ENCODE peak calls at places on chromosomes 1 and 21, in seven cellular contexts. O is lower lobe of right lung, F is mammary epithelial cell, B is Caco-2, S is cardiac muscle cell, J is cardiac fibroblast, H is GM12865. I is an unnamed sample.

GRCh38 chr1:20555025-20555757 is 2.8 kb downstream of the FAM43B start:
- DNase-seq in J (peak; percentile 61), S (peak; percentile 51), H (no peak), B (no peak), F (no peak), O (no peak), I (peak; percentile 49)

GRCh38 chr1:107788189-107788588 is 176.8 kb downstream of the VAV3 start:
- DNase-seq in F (no peak), H (no peak), O (no peak), B (no peak), S (no peak), J (peak; percentile 5), I (no peak)

GRCh38 chr21:36491191-36491916 is 11.4 kb upstream of the CLDN14 start:
- DNase-seq in F (no peak), O (no peak), B (no peak), S (no peak), J (no peak), H (no peak), I (no peak)

GRCh38 chr1:160097196-160097910 is 1.1 kb downstream of the IGSF8 start:
- DNase-seq in F (no peak), J (no peak), B (no peak), S (no peak), H (no peak), O (no peak), I (no peak)

GRCh38 chr1:212712451-212713303 is 13.0 kb upstream of the BATF3 start:
- DNase-seq in O (no peak), H (peak; percentile 21), J (peak; percentile 56), F (peak; percentile 53), S (peak; percentile 58), B (no peak), I (no peak)

GRCh38 chr1:162328507-162328906 is 48.1 kb downstream of the SPATA46 start:
- DNase-seq in O (no peak), S (no peak), B (no peak), J (no peak), F (no peak), H (no peak), I (no peak)

GRCh38 chr1:51535006-51535592 is 16.0 kb upstream of the EPS15 start:
- DNase-seq in O (no peak), H (peak; percentile 72), F (peak; percentile 45), S (peak; percentile 89), J (peak; percentile 91), B (peak; percentile 36), I (no peak)

GRCh38 chr1:206035027-206035426 is 11.3 kb upstream of the CTSE start:
- DNase-seq in J (no peak), F (no peak), S (no peak), O (no peak), H (peak; percentile 75), B (no peak), I (no peak)

GRCh38 chr1:154191990-154192450 is at the start of gene TPM3:
- DNase-seq in S (peak; percentile 57), B (no peak), H (no peak), O (no peak), F (no peak), J (peak; percentile 70), I (no peak)

GRCh38 chr1:92961896-92962752 is 862 bp upstream of the DIPK1A start:
- DNase-seq in B (no peak), J (peak; percentile 66), S (peak; percentile 74), O (no peak), F (peak; percentile 83), H (peak; percentile 94), I (peak; percentile 55)

GRCh38 chr1:155207578-155208405 is at the start of gene THBS3:
- DNase-seq in J (peak; percentile 65), H (no peak), S (peak; percentile 50), B (no peak), F (no peak), O (no peak), I (peak; percentile 53)

GRCh38 chr1:39360726-39361125 is 130.7 kb upstream of the BMP8A start:
- DNase-seq in B (no peak), O (no peak), F (peak; percentile 14), S (peak; percentile 61), J (peak; percentile 64), H (no peak), I (no peak)

GRCh38 chr1:109906160-109906838 is 4.3 kb upstream of the CSF1 start:
- DNase-seq in O (no peak), J (no peak), F (no peak), B (no peak), H (peak; percentile 82), S (no peak), I (no peak)

GRCh38 chr1:31239653-31240241 is at the start of gene NKAIN1:
- DNase-seq in B (no peak), J (peak; percentile 38), S (peak; percentile 49), H (no peak), O (no peak), F (peak; percentile 29), I (no peak)

GRCh38 chr1:27832762-27833161 is 2.2 kb downstream of the PPP1R8 start:
- DNase-seq in B (no peak), O (no peak), F (peak; percentile 48), S (peak; percentile 47), H (no peak), J (peak; percentile 43), I (no peak)

GRCh38 chr1:230266456-230266855 is 159.7 kb downstream of the PGBD5 start:
- DNase-seq in O (no peak), F (no peak), S (no peak), B (no peak), H (no peak), J (no peak), I (no peak)

GRCh38 chr21:36699546-36700294 is 805 bp downstream of the SIM2 start:
- DNase-seq in H (no peak), O (no peak), J (no peak), F (no peak), S (no peak), B (no peak), I (no peak)

GRCh38 chr1:27518808-27519207 is 28.8 kb upstream of the WASF2 start:
- DNase-seq in J (no peak), S (no peak), B (no peak), F (no peak), O (no peak), H (no peak), I (no peak)

GRCh38 chr1:232613752-232614381 is 16.1 kb downstream of the SIPA1L2 start:
- DNase-seq in J (peak; percentile 93), B (no peak), S (peak; percentile 95), F (peak; percentile 91), H (no peak), O (no peak), I (no peak)

GRCh38 chr1:43279161-43279560 is 6.2 kb downstream of the C1orf210 start:
- DNase-seq in B (no peak), H (no peak), J (no peak), S (no peak), F (no peak), O (peak; percentile 16), I (no peak)

GRCh38 chr1:183048087-183049085 is 25.2 kb downstream of the LAMC1 start:
- DNase-seq in F (no peak), B (no peak), S (no peak), H (peak; percentile 86), J (no peak), O (no peak), I (no peak)

GRCh38 chr1:165364432-165365133 is 8.1 kb upstream of the LMX1A start:
- DNase-seq in H (no peak), O (peak; percentile 50), F (peak; percentile 86), J (no peak), S (no peak), B (no peak), I (no peak)

GRCh38 chr1:21104683-21105082 is 72.0 kb downstream of the EIF4G3 start:
- DNase-seq in H (no peak), B (no peak), J (no peak), O (no peak), S (no peak), F (no peak), I (no peak)

GRCh38 chr1:201731142-201731541 is 97.8 kb upstream of the IPO9 start:
- DNase-seq in J (no peak), B (no peak), H (no peak), O (no peak), F (no peak), S (no peak), I (no peak)

GRCh38 chr1:172246521-172247390 is 173.7 kb upstream of the C1orf105 start:
- DNase-seq in J (no peak), S (no peak), H (no peak), F (no peak), B (no peak), O (no peak), I (no peak)

GRCh38 chr1:199758626-199759255 is 268.8 kb upstream of the NR5A2 start:
- DNase-seq in O (no peak), S (peak; percentile 14), H (no peak), F (peak; percentile 55), J (no peak), B (no peak), I (no peak)

GRCh38 chr1:231743966-231744365 is 117.4 kb downstream of the DISC1 start:
- DNase-seq in J (no peak), F (peak; percentile 2), H (no peak), S (no peak), B (no peak), O (no peak), I (no peak)

GRCh38 chr1:57082711-57083439 is 117.1 kb upstream of the C8B start:
- DNase-seq in H (no peak), S (no peak), F (no peak), B (no peak), O (no peak), J (no peak), I (no peak)

GRCh38 chr1:57079454-57080157 is 113.8 kb upstream of the C8B start:
- DNase-seq in H (no peak), S (no peak), F (no peak), J (no peak), B (no peak), O (no peak), I (no peak)
- TF ChIP-seq CTCF in H (peak; percentile 36), S (peak; percentile 16), F (peak; percentile 31), J (peak; percentile 15), B (peak; percentile 22), O (no peak), I (no peak)

GRCh38 chr1:40625076-40625475 is 40.4 kb downstream of the RIMS3 start:
- DNase-seq in S (peak; percentile 19), O (no peak), B (no peak), H (peak; percentile 44), F (peak; percentile 37), J (peak; percentile 26), I (peak; percentile 27)
- TF ChIP-seq CTCF in S (peak; percentile 34), O (peak; percentile 25), B (no peak), H (peak; percentile 24), F (peak; percentile 43), J (peak; percentile 52), I (no peak)

GRCh38 chr1:226607268-226607660 is 58.7 kb downstream of the STUM start:
- DNase-seq in J (no peak), F (no peak), O (no peak), B (no peak), H (no peak), S (no peak), I (no peak)
- TF ChIP-seq CTCF in J (no peak), F (no peak), O (no peak), B (no peak), H (no peak), S (no peak), I (no peak)

DNA sequence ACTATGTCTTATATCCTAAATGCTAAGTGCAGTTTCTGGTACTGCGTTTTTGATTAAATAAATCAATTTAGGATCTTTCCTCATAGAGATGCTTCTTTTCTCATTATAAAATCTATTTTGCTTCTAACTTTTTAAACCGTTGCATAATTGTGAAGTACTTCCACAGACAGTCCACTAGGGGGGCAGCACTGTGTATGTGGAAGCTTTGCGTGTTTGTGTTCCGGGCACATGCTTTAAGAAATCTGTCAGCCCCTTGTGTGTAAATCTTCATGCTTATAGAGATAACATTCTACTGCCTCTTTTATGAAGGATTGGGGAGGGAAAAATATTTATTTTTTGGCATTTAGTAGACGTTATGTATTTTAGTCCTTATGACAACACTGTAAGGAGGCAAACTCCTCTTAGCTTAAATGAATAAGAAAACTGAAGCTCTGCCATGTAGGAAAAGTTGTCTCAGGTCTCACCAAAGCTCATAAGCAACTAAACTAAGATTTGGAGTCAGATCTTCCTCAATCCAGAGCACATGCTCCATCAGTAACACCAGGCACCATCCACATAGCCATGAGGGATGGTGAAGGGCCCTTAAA is 157.3 kb upstream of the PTGFR start:
- DNase-seq in H (peak; percentile 60), O (no peak), J (peak; percentile 77), F (peak; percentile 11), S (peak; percentile 78), B (no peak), I (no peak)
- TF ChIP-seq CTCF in H (peak; percentile 77), O (peak; percentile 50), J (peak; percentile 86), F (peak; percentile 91), S (peak; percentile 86), B (peak; percentile 38), I (peak; percentile 43)